ENCODE peak calls at places on chromosome 9, in nine cellular contexts. Y is aorta, M is psoas muscle, B is gastrocnemius medialis, S is GM12878, F is prostate gland, X is heart left ventricle, U is upper lobe of right lung, K is spleen. N is an unnamed sample. For H3K4me1 and H3K27me3, the result is how much of the 10 kb centered on the place peaks cover.

GRCh38 chr9:14391620-14392019 is 77.7 kb upstream of the NFIB start:
- DNase-seq in Y (no peak), M (no peak), B (no peak), S (no peak), F (no peak), X (no peak), U (no peak), K (no peak), N (no peak)

GRCh38 chr9:32389365-32389764 is 4.9 kb downstream of the ACO1 start:
- DNase-seq in Y (no peak), M (no peak), B (no peak), S (no peak), F (no peak), X (peak), U (no peak), K (no peak), N (no peak)

GRCh38 chr9:134065720-134066419 is 2.0 kb downstream of the BRD3 start:
- DNase-seq in Y (no peak), M (peak), B (no peak), S (peak), F (no peak), X (no peak), U (peak), K (peak), N (peak)

GRCh38 chr9:109584205-109584604 is 86.1 kb upstream of the PTPN3 start:
- DNase-seq in Y (no peak), M (no peak), B (no peak), S (no peak), F (no peak), X (no peak), U (no peak), K (no peak), N (no peak)

GRCh38 chr9:70044450-70045307 is 1.0 kb downstream of the MAMDC2 start:
- DNase-seq in Y (no peak), M (peak), B (no peak), S (no peak), F (no peak), X (no peak), U (no peak), K (no peak), N (no peak)

GRCh38 chr9:107786561-107786960 is 297.0 kb upstream of the KLF4 start:
- DNase-seq in Y (no peak), M (no peak), B (no peak), S (no peak), F (no peak), X (no peak), U (no peak), K (no peak), N (no peak)

GRCh38 chr9:21056931-21057330 is 20.8 kb downstream of the IFNB1 start:
- DNase-seq in Y (no peak), M (no peak), B (no peak), S (no peak), F (no peak), X (no peak), U (no peak), K (no peak), N (no peak)

GRCh38 chr9:87040410-87041009 is 93.2 kb upstream of the GAS1 start:
- DNase-seq in Y (no peak), M (no peak), B (no peak), S (no peak), F (no peak), X (no peak), U (no peak), K (no peak), N (no peak)

GRCh38 chr9:22157271-22157670 is 148.2 kb upstream of the CDKN2B start:
- DNase-seq in Y (no peak), M (no peak), B (no peak), S (no peak), F (no peak), X (no peak), U (no peak), K (no peak), N (no peak)

GRCh38 chr9:17721954-17722353 is 143.1 kb downstream of the SH3GL2 start:
- DNase-seq in Y (no peak), M (no peak), B (no peak), S (no peak), F (no peak), X (no peak), U (no peak), K (no peak), N (no peak)

GRCh38 chr9:25917593-25918426 is 239.6 kb upstream of the TUSC1 start:
- DNase-seq in Y (no peak), M (no peak), B (no peak), S (no peak), F (no peak), X (no peak), U (no peak), K (no peak), N (no peak)

GRCh38 chr9:108511200-108511756 is 344.5 kb downstream of the ACTL7B start:
- DNase-seq in Y (no peak), M (no peak), B (no peak), S (no peak), F (no peak), X (no peak), U (no peak), K (no peak), N (no peak)

DNA sequence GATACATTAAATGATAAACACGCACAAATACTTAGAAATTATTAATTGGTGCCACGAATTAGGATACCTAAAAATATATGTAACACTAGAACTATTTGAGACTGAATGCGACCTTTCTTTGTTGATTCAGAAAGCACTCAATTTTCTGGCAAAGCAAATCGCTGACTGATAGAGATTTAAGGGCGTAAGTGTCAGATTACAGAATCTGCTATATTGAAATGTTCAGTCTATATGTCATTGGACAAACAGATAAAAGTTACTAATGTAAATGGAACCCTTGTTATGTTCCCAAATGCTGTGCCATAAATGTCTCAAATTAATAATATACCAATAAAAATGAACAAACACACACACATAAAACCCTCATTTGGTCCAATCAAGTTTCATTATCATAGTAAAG is 137.9 kb downstream of the MPDZ start:
- DNase-seq in Y (no peak), M (no peak), B (no peak), S (no peak), F (no peak), X (no peak), U (no peak), K (no peak), N (no peak)
- H3K4me1 ChIP-seq in Y (under half), M (under half), B (under half), S (under half), F (under half), X (under half), U (under half), K (under half), N (under half)

GRCh38 chr9:38201844-38202243 is 132.8 kb upstream of the SHB start:
- DNase-seq in Y (no peak), M (no peak), B (no peak), S (no peak), F (no peak), X (no peak), U (no peak), K (no peak), N (no peak)

GRCh38 chr9:38202335-38202938 is 133.4 kb upstream of the SHB start:
- DNase-seq in Y (no peak), M (no peak), B (no peak), S (no peak), F (no peak), X (no peak), U (no peak), K (no peak), N (no peak)

GRCh38 chr9:38208206-38208901 is 139.3 kb upstream of the SHB start:
- DNase-seq in Y (no peak), M (no peak), B (no peak), S (no peak), F (no peak), X (no peak), U (no peak), K (no peak), N (no peak)

GRCh38 chr9:38207247-38207778 is 138.3 kb upstream of the SHB start:
- DNase-seq in Y (no peak), M (no peak), B (no peak), S (no peak), F (no peak), X (no peak), U (no peak), K (no peak), N (no peak)

DNA sequence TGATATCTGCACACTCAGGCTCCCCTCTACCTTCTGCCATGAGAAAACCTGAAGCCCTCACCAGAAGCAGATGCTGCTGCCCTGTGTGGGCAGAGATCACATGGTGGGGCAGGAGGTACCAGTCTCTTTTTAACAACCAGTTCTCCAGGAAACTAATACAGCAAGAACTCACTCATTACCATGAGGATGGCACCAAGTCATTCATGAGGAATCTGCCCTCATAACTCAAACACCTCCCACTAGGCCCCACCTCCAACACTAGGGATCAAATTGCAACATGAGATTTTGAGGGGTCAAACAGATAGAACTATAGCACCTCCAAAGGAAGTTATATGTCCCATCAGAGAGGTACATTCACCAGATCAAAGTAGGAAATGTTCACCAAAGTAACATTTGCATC is 136.3 kb upstream of the SHB start:
- DNase-seq in Y (no peak), M (no peak), B (no peak), S (no peak), F (no peak), X (no peak), U (no peak), K (no peak), N (no peak)
- H3K27me3 ChIP-seq in Y (under half), M (under half), B (under half), S (under half), F (under half), X (under half), U (under half), K (under half), N (under half)

DNA sequence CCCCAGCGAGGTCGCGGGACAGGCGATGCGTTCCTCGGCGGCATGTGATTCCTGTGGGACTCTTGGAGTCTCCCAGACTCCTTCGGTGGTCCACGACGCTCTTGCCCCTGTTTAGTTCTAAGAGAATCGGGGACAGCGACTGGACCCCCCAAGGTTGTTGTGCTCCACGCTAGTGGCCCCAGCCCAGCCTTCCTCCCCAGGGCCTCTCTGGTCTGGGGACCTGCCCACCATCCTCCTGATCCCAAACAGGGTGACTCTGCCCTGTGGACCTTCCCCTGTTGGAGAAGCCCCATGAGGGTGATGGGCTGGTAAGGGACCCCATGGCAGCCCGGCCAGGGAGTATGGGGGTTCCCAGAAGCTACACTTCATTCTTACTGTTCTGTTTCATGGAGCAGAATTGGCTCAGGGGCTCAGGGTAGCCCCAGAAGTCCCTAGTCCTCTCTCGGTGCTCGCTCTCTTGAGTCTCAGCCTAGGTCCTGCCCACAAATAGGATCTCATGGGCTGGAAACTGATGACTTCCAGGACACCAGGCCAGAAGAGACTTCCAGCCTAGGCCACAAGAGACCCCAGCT is 880 bp downstream of the CARD19 start:
- DNase-seq in Y (no peak), M (no peak), B (no peak), S (no peak), F (no peak), X (no peak), U (no peak), K (peak), N (peak)
- H3K4me1 ChIP-seq in Y (under half), M (under half), B (under half), S (under half), F (under half), X (under half), U (half or more), K (half or more), N (half or more)

GRCh38 chr9:131605770-131606590 is 60.7 kb downstream of the PRRT1B start:
- DNase-seq in Y (no peak), M (no peak), B (no peak), S (no peak), F (no peak), X (no peak), U (no peak), K (no peak), N (no peak)

GRCh38 chr9:131606896-131607567 is 61.7 kb downstream of the PRRT1B start:
- DNase-seq in Y (no peak), M (no peak), B (no peak), S (no peak), F (no peak), X (no peak), U (no peak), K (no peak), N (no peak)

GRCh38 chr9:131608469-131609115 is 63.3 kb downstream of the PRRT1B start:
- DNase-seq in Y (peak), M (peak), B (peak), S (no peak), F (peak), X (peak), U (no peak), K (no peak), N (peak)

GRCh38 chr9:131609116-131609830 is 64.0 kb downstream of the PRRT1B start:
- DNase-seq in Y (no peak), M (no peak), B (no peak), S (no peak), F (no peak), X (peak), U (no peak), K (no peak), N (no peak)

DNA sequence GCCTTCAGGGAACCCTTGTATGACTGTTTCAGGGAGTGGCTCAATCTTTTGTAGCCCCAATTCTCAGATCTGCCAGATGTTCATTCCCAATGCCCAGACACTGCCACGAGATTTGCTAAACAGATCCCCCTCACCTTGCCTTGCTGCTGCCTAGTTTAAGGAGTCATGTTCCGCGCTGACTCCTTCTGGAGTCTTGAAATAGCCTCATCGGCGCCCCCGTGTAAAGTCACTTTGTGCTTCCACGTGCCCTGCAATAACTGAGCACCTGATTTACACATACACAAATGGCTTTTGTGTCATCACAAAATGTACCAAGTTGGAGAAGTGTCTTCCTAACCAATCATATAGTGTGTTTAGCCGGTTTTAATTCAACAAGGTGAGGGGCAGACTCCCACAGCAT is 62.3 kb downstream of the PRRT1B start:
- DNase-seq in Y (no peak), M (no peak), B (no peak), S (no peak), F (no peak), X (no peak), U (no peak), K (no peak), N (no peak)
- H3K27me3 ChIP-seq in Y (under half), M (under half), B (under half), S (under half), F (under half), X (under half), U (under half), K (under half), N (under half)

GRCh38 chr9:98811051-98811650 is 3.7 kb downstream of the GALNT12 start:
- DNase-seq in Y (no peak), M (no peak), B (no peak), S (no peak), F (no peak), X (no peak), U (no peak), K (no peak), N (no peak)

GRCh38 chr9:98808411-98808815 is 943 bp downstream of the GALNT12 start:
- DNase-seq in Y (no peak), M (no peak), B (no peak), S (no peak), F (no peak), X (no peak), U (peak), K (no peak), N (peak)

GRCh38 chr9:98808879-98809278 is 1.4 kb downstream of the GALNT12 start:
- DNase-seq in Y (no peak), M (no peak), B (no peak), S (no peak), F (no peak), X (no peak), U (no peak), K (no peak), N (no peak)

GRCh38 chr9:98809311-98810105 is 2.0 kb downstream of the GALNT12 start:
- DNase-seq in Y (no peak), M (no peak), B (no peak), S (no peak), F (no peak), X (no peak), U (no peak), K (no peak), N (no peak)

DNA sequence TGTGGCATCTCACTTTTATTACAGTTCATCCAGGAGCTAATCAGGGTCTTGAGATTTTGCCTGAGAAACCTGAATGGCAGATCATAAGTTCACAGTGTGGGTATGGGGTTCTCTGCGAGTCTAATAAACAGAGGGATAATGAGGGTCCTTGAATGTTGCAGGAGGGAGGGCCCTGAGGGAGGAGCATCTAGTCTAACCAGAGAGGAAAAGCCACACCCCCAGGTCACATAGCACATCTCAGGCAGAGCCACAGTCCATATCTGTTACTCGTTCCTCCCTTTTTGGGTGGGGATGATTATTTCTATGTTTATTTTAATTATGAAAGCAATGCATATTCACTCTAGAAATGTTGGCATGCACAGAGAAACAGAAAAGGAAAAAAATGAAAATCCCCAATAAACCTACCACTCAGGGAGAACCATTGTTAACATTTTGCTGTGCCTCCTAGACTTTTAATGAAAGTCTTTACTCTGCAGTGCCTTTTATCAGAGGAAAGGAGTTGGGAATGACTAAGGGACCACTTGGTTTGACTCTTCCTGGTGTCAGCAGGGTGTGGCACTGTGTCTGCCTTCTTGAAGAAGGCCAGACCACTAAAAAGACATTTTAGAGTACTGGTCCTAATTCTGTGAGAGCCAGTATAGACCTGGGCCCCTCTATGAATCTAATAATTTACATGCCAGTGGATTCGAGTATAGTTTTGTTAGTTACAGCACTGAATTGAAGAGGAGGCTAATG is 2.8 kb downstream of the GALNT12 start:
- DNase-seq in Y (no peak), M (no peak), B (no peak), S (no peak), F (no peak), X (no peak), U (no peak), K (no peak), N (no peak)
- H3K4me1 ChIP-seq in Y (under half), M (under half), B (under half), S (under half), F (under half), X (under half), U (under half), K (under half), N (under half)

GRCh38 chr9:124762633-124763032 is 8.5 kb downstream of the NR6A1 start:
- DNase-seq in Y (no peak), M (no peak), B (no peak), S (no peak), F (no peak), X (no peak), U (no peak), K (no peak), N (no peak)

GRCh38 chr9:124761196-124761595 is 9.9 kb downstream of the NR6A1 start:
- DNase-seq in Y (no peak), M (no peak), B (no peak), S (no peak), F (no peak), X (no peak), U (no peak), K (no peak), N (no peak)

GRCh38 chr9:124761710-124762109 is 9.4 kb downstream of the NR6A1 start:
- DNase-seq in Y (no peak), M (no peak), B (no peak), S (no peak), F (no peak), X (no peak), U (no peak), K (no peak), N (no peak)

GRCh38 chr9:124759327-124759726 is 11.8 kb downstream of the NR6A1 start:
- DNase-seq in Y (no peak), M (no peak), B (no peak), S (no peak), F (no peak), X (no peak), U (no peak), K (no peak), N (no peak)

GRCh38 chr9:124760719-124761118 is 10.4 kb downstream of the NR6A1 start:
- DNase-seq in Y (no peak), M (no peak), B (no peak), S (no peak), F (no peak), X (no peak), U (no peak), K (no peak), N (no peak)
- H3K27me3 ChIP-seq in Y (under half), M (under half), B (under half), S (under half), F (under half), X (under half), U (under half), K (under half), N (under half)

GRCh38 chr9:79667716-79668458 is 96.1 kb downstream of the TLE4 start:
- DNase-seq in Y (no peak), M (no peak), B (no peak), S (no peak), F (peak), X (no peak), U (no peak), K (no peak), N (no peak)
- H3K4me1 ChIP-seq in Y (under half), M (under half), B (under half), S (under half), F (under half), X (under half), U (under half), K (half or more), N (under half)

DNA sequence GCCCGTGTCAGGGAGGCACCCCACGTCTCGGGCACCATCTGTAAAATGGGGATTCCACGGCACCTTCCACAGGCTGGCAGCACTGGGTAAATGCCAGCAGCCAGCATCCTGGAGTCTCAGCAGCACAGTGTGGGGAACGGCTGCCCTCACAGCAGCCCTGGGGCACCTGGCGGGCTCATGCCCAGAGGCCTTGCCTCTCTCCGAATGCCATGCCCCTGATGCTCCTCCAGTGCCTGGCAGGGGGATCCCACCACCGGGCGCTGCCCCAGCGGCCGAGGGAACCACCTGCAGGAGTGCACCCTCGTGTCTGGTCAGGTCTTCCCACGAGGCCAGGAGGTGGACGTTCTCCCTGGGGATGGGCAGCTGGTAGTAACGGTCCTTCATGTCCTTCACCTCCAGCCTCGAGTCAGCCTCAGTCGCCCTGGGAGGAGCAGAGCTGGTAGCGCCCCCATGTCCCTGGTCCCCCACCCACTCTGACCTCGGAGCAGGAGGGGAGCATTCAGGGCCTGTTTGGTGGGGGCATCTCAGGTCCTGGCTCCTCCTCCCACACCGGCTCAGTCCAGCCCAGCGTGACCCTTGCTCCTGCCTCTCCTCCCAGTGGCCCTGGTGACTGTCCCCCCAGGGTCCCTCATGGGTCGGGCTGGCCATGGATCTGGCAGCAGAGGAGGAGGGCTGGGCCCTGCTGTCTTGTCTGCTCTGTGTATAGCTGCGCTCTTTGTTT is 49.9 kb upstream of the NRARP start:
- DNase-seq in Y (no peak), M (no peak), B (no peak), S (no peak), F (no peak), X (no peak), U (no peak), K (no peak), N (no peak)
- H3K27me3 ChIP-seq in Y (under half), M (under half), B (under half), S (under half), F (under half), X (under half), U (under half), K (under half), N (under half)